ENCODE peak calls at places on chromosomes 1 and 21, in six cellular contexts. P is NCI-H524; W is activated CD4-positive, alpha-beta T cell treated with anti-CD3 and anti-CD28 coated beads, Interleukin-2, amount 10 ng/mL, durations not matched to agents 7 days and 5 days; O is stimulated activated CD4-positive, alpha-beta T cell treated with anti-CD3 and anti-CD28 coated beads, Interleukin-15, amount 100 ng/mL, for 48 hours; V is non-pigmented ciliary epithelial cell; R is amniotic stem cell. D is an unnamed sample.

GRCh38 chr1:197144570-197145325 is 1.7 kb downstream of the ASPM start:
- DNase-seq in P (no peak), W (peak; percentile 22), V (no peak), O (no peak), R (no peak), D (no peak)

GRCh38 chr1:35674111-35674510 is 32.8 kb upstream of the PSMB2 start:
- DNase-seq in P (no peak), W (no peak), O (no peak), R (no peak), V (no peak), D (no peak)

GRCh38 chr1:12477936-12478611 is 139.9 kb downstream of the DHRS3 start:
- DNase-seq in W (peak; percentile 21), V (peak; percentile 99), P (no peak), R (peak; percentile 83), O (no peak), D (no peak)

GRCh38 chr1:98793136-98793535 is 131.6 kb downstream of the SNX7 start:
- DNase-seq in W (no peak), V (no peak), R (no peak), P (no peak), O (no peak), D (no peak)

GRCh38 chr1:222798111-222798510 is 16.7 kb upstream of the DISP1 start:
- DNase-seq in P (no peak), R (no peak), O (no peak), W (no peak), V (no peak), D (peak; percentile 75)

GRCh38 chr1:209607102-209607794 is 23.7 kb downstream of the CAMK1G start:
- DNase-seq in P (no peak), R (no peak), W (no peak), V (no peak), O (peak; percentile 27), D (no peak)

GRCh38 chr1:198168180-198168579 is 11.4 kb downstream of the NEK7 start:
- DNase-seq in W (no peak), R (no peak), P (no peak), V (no peak), O (no peak), D (no peak)

GRCh38 chr1:206929509-206929908 is 7.8 kb upstream of the FCMR start:
- DNase-seq in R (no peak), W (no peak), O (no peak), V (no peak), P (no peak), D (no peak)

GRCh38 chr1:93358293-93358692 is 12.6 kb downstream of the DR1 start:
- DNase-seq in O (no peak), V (no peak), P (no peak), W (no peak), R (no peak), D (no peak)

GRCh38 chr1:36322786-36323635 is 434 bp downstream of the EVA1B start:
- DNase-seq in R (peak; percentile 14), P (no peak), O (no peak), W (peak; percentile 44), V (no peak), D (peak; percentile 71)

GRCh38 chr1:112316254-112316653 is 79.8 kb upstream of the CTTNBP2NL start:
- DNase-seq in O (no peak), V (no peak), R (no peak), P (no peak), W (no peak), D (no peak)

GRCh38 chr21:29490016-29490415 is 191.3 kb downstream of the BACH1 start:
- DNase-seq in V (peak; percentile 34), W (no peak), O (no peak), P (no peak), R (no peak), D (no peak)

GRCh38 chr21:34190576-34191301 is 117.4 kb downstream of the MRPS6 start:
- DNase-seq in V (no peak), W (no peak), R (no peak), O (no peak), P (peak; percentile 91), D (no peak)

GRCh38 chr1:3590145-3590768 is 21.1 kb downstream of the MEGF6 start:
- DNase-seq in O (no peak), R (no peak), W (no peak), P (no peak), V (no peak), D (no peak)

GRCh38 chr1:61853545-61853944 is 111.3 kb downstream of the PATJ start:
- DNase-seq in V (no peak), W (no peak), O (no peak), P (peak; percentile 93), R (no peak), D (no peak)

GRCh38 chr1:20732071-20732587 is 374 bp downstream of the SH2D5 start:
- DNase-seq in W (peak; percentile 44), R (peak; percentile 19), O (peak; percentile 36), V (no peak), P (peak; percentile 78), D (peak; percentile 90)

GRCh38 chr1:97334454-97334853 is 586.4 kb downstream of the DPYD start:
- DNase-seq in O (no peak), V (peak; percentile 86), P (no peak), R (no peak), W (no peak), D (no peak)

GRCh38 chr1:244861683-244862082 is 2.7 kb downstream of the HNRNPU start:
- DNase-seq in V (no peak), P (no peak), R (no peak), W (no peak), O (no peak), D (no peak)

GRCh38 chr1:31214316-31215082 is 25.2 kb downstream of the NKAIN1 start:
- DNase-seq in R (no peak), V (no peak), W (no peak), O (no peak), P (no peak), D (peak; percentile 66)

GRCh38 chr1:115179397-115179835 is 90.1 kb upstream of the TSPAN2 start:
- DNase-seq in O (no peak), R (peak; percentile 86), W (no peak), V (peak; percentile 96), P (no peak), D (peak; percentile 99)

GRCh38 chr1:212228076-212228475 is 57.1 kb upstream of the PPP2R5A start:
- DNase-seq in P (no peak), W (no peak), R (no peak), V (no peak), O (no peak), D (no peak)

GRCh38 chr1:21349693-21350092 is 59.4 kb upstream of the ECE1 start:
- DNase-seq in W (no peak), R (no peak), P (no peak), V (no peak), O (no peak), D (no peak)

GRCh38 chr1:204445860-204446412 is 34.3 kb upstream of the PPP1R15B start:
- DNase-seq in P (peak; percentile 74), O (peak; percentile 51), W (peak; percentile 48), R (no peak), V (no peak), D (peak; percentile 89)

GRCh38 chr1:16164821-16165364 is 9.0 kb upstream of the EPHA2 start:
- DNase-seq in R (no peak), P (peak; percentile 59), W (no peak), V (no peak), O (no peak), D (no peak)

GRCh38 chr1:33985166-33985565 is 121.3 kb downstream of the HMGB4 start:
- DNase-seq in V (no peak), P (no peak), O (no peak), R (no peak), W (no peak), D (no peak)